ENCODE peak calls at places on chromosomes 7 and 10, in nine cellular contexts. Z is right cardiac atrium; S is OCI-LY7; M is endodermal cell; Y is CD4-positive, CD25-positive, alpha-beta regulatory T cell; E is MM.1S; F is breast epithelium; O is CD8-positive, alpha-beta memory T cell; P is GM23248. B is an unnamed sample. For H3K4me1, the result is how much of the 10 kb centered on the place peaks cover.

GRCh38 chr7:17105701-17106100 is 192.8 kb upstream of the AHR start:
- DNase-seq in Z (no peak), S (no peak), M (no peak), Y (no peak), E (no peak), F (no peak), O (no peak), P (peak), B (no peak)

GRCh38 chr10:71068811-71069411 is 143.5 kb upstream of the UNC5B start:
- DNase-seq in Z (peak), S (no peak), M (no peak), Y (no peak), E (no peak), F (peak), O (no peak), P (peak), B (peak)

GRCh38 chr7:158192184-158192835 is 395.3 kb downstream of the PTPRN2 start:
- DNase-seq in Z (no peak), S (no peak), M (no peak), Y (no peak), E (no peak), F (no peak), O (no peak), P (no peak), B (no peak)

GRCh38 chr10:3805227-3805790 is 20.3 kb upstream of the KLF6 start:
- DNase-seq in Z (no peak), S (peak), M (no peak), Y (peak), E (peak), F (no peak), O (peak), P (peak), B (peak)

GRCh38 chr10:71397340-71398212 is 856 bp downstream of the CDH23 start:
- DNase-seq in Z (peak), S (no peak), M (peak), Y (no peak), E (no peak), F (no peak), O (no peak), P (no peak), B (peak)

GRCh38 chr10:86960003-86960862 is 1.8 kb downstream of the SNCG start:
- DNase-seq in Z (peak), S (peak), M (peak), Y (peak), E (peak), F (no peak), O (no peak), P (peak), B (no peak)

GRCh38 chr7:45721949-45722598 is 147.9 kb downstream of the ADCY1 start:
- DNase-seq in Z (no peak), S (no peak), M (no peak), Y (no peak), E (no peak), F (no peak), O (no peak), P (no peak), B (no peak)

GRCh38 chr10:76729804-76730203 is 907.8 kb downstream of the KCNMA1 start:
- DNase-seq in Z (no peak), S (no peak), M (no peak), Y (no peak), E (no peak), F (no peak), O (no peak), P (no peak), B (no peak)

GRCh38 chr10:119279441-119279840 is 72.1 kb downstream of the GRK5 start:
- DNase-seq in Z (no peak), S (no peak), M (no peak), Y (no peak), E (no peak), F (no peak), O (no peak), P (no peak), B (no peak)

GRCh38 chr7:94368371-94368791 is 26.3 kb upstream of the COL1A2 start:
- DNase-seq in Z (no peak), S (no peak), M (no peak), Y (no peak), E (no peak), F (no peak), O (no peak), P (peak), B (no peak)

GRCh38 chr7:132893560-132893959 is 188.3 kb downstream of the CHCHD3 start:
- DNase-seq in Z (no peak), S (no peak), M (no peak), Y (no peak), E (no peak), F (no peak), O (no peak), P (no peak), B (no peak)

GRCh38 chr10:132397671-132398565 is 918 bp downstream of the PWWP2B start:
- DNase-seq in Z (peak), S (peak), M (no peak), Y (peak), E (peak), F (no peak), O (peak), P (peak), B (peak)

GRCh38 chr10:43026039-43026973 is 50.6 kb upstream of the RET start:
- DNase-seq in Z (peak), S (no peak), M (peak), Y (no peak), E (no peak), F (peak), O (no peak), P (no peak), B (no peak)

GRCh38 chr10:92690211-92691041 is 671 bp downstream of the HHEX start:
- DNase-seq in Z (peak), S (no peak), M (peak), Y (peak), E (no peak), F (peak), O (peak), P (peak), B (peak)

GRCh38 chr7:14825909-14826308 is 76.6 kb downstream of the DGKB start:
- DNase-seq in Z (no peak), S (no peak), M (no peak), Y (no peak), E (no peak), F (no peak), O (no peak), P (no peak), B (no peak)

GRCh38 chr10:128086003-128086863 is 40.0 kb downstream of the MKI67 start:
- DNase-seq in Z (no peak), S (no peak), M (peak), Y (no peak), E (no peak), F (no peak), O (no peak), P (peak), B (no peak)

GRCh38 chr10:108850138-108850854 is 1073.0 kb downstream of the XPNPEP1 start:
- DNase-seq in Z (no peak), S (peak), M (no peak), Y (no peak), E (peak), F (no peak), O (no peak), P (no peak), B (no peak)

GRCh38 chr7:2523941-2524807 is 4.6 kb downstream of the LFNG start:
- DNase-seq in Z (peak), S (no peak), M (peak), Y (no peak), E (peak), F (peak), O (no peak), P (peak), B (peak)

GRCh38 chr7:6130007-6130587 is 98.9 kb downstream of the ANKRD61 start:
- DNase-seq in Z (no peak), S (no peak), M (no peak), Y (no peak), E (no peak), F (no peak), O (no peak), P (no peak), B (no peak)

GRCh38 chr7:111006040-111006439 is 84.9 kb upstream of the LRRN3 start:
- DNase-seq in Z (no peak), S (no peak), M (no peak), Y (no peak), E (no peak), F (no peak), O (no peak), P (peak), B (no peak)

GRCh38 chr10:72164617-72165016 is 51.2 kb upstream of the ANAPC16 start:
- DNase-seq in Z (no peak), S (no peak), M (no peak), Y (peak), E (no peak), F (no peak), O (no peak), P (peak), B (no peak)

GRCh38 chr7:17680026-17680425 is 260.3 kb downstream of the SNX13 start:
- DNase-seq in Z (peak), S (no peak), M (peak), Y (no peak), E (no peak), F (no peak), O (no peak), P (peak), B (no peak)

GRCh38 chr7:113263749-113264148 is 145.4 kb upstream of the SMIM30 start:
- DNase-seq in Z (no peak), S (no peak), M (no peak), Y (no peak), E (no peak), F (no peak), O (no peak), P (no peak), B (no peak)

GRCh38 chr7:94834359-94834758 is 73.0 kb upstream of the PPP1R9A start:
- DNase-seq in Z (no peak), S (no peak), M (no peak), Y (no peak), E (no peak), F (no peak), O (no peak), P (no peak), B (no peak)

GRCh38 chr10:22649977-22650376 is 64.4 kb downstream of the PIP4K2A start:
- DNase-seq in Z (no peak), S (no peak), M (no peak), Y (no peak), E (no peak), F (no peak), O (no peak), P (no peak), B (no peak)
- H3K4me1 ChIP-seq in Z (under half), S (under half), M (under half), Y (half or more), E (under half), F (under half), O (half or more), P (under half), B (half or more)

GRCh38 chr10:26334932-26335573 is 103.1 kb upstream of the APBB1IP start:
- DNase-seq in Z (peak), S (peak), M (peak), Y (peak), E (peak), F (no peak), O (peak), P (peak), B (no peak)
- H3K4me3 ChIP-seq in Z (no peak), S (peak), M (no peak), Y (peak), E (peak), F (no peak), O (peak), P (peak), B (no peak)

DNA sequence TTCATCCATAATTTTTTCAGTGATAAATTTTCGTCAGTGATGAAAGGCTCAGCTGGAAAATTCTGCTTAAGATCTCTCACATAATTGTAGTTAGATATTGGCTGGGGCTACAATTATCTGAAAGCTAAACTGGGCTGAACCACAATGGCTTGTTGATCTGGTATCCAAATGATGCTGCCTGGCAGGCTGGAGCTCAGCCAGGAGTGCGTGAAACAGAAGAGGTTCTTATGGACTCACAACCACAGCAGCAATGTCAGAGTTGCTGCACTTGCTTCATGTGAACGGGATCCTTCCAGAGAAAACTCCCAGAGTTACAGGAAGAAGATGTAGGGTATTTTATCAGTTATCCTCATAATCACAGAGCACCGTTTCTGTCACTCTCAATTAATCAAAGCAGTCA is 533.2 kb upstream of the POM121L12 start:
- DNase-seq in Z (no peak), S (no peak), M (no peak), Y (no peak), E (no peak), F (no peak), O (no peak), P (no peak), B (no peak)
- H3K4me1 ChIP-seq in Z (under half), S (under half), M (under half), Y (under half), E (under half), F (under half), O (under half), P (under half), B (under half)

GRCh38 chr7:29806131-29806792 is at the start of gene WIPF3:
- DNase-seq in Z (peak), S (no peak), M (peak), Y (no peak), E (peak), F (no peak), O (no peak), P (peak), B (peak)
- H3K4me3 ChIP-seq in Z (peak), S (no peak), M (peak), Y (no peak), E (peak), F (peak), O (no peak), P (peak), B (peak)

DNA sequence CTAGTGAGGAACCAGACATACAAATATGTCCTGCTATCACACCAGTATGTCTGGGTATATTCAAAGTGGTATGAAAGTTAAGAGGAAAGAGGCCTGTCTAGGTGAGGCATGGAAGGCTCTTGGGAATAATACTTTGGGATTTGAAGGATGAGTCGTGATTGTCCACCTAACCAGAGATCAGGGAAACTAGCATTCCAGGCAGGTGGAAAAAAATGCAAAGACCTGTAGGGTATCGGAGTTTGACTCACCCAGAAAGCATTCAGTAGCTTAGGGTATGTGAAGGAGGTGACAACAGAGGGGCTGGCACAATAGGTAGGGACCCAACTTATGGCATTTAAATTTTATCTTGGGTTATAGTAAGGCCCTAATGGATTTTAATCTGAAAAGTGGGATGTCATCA is 950 bp upstream of the GCC1 start:
- DNase-seq in Z (no peak), S (no peak), M (no peak), Y (no peak), E (no peak), F (no peak), O (no peak), P (no peak), B (no peak)
- H3K4me1 ChIP-seq in Z (under half), S (under half), M (under half), Y (half or more), E (under half), F (under half), O (half or more), P (under half), B (under half)

DNA sequence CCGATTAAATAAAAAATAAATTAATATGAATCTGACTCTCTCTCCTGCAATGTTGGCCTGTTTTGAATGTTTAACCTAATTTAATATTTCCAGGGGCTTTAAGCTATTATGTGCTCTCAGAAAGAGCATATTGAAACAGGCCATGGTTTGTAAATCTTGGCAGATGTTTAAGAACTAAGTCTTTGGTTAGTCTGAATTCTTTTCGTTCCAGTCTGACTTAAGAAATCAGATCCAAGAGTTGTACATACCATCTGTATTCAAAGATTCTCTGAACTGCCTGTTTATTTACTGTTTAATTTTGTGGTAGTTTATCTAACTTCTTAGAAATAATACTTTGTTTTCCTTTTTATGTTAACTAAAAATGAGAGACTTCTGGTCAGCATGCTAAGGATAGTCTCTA is 237.9 kb upstream of the CSTF2T start:
- DNase-seq in Z (no peak), S (no peak), M (no peak), Y (no peak), E (no peak), F (no peak), O (no peak), P (peak), B (no peak)
- H3K4me3 ChIP-seq in Z (no peak), S (no peak), M (no peak), Y (no peak), E (no peak), F (no peak), O (no peak), P (peak), B (no peak)